ENCODE peak calls at places on chromosomes 13 and 19, in eight cellular contexts. One of them, this sample, is unnamed.

GRCh38 chr19:17125052-17125727 is 49.6 kb downstream of the MYO9B start:
- DNase-seq in HS-5: no peak
- DNase-seq in stimulated activated CD4-positive, alpha-beta T cell treated with anti-CD3 and anti-CD28 coated beads, TNF-alpha, amount 100 ng/mL, for 1 hour: no peak
- DNase-seq in foreskin fibroblast: no peak
- DNase-seq in NCI-H1092 treated with DMSO at 0.1 percent for 48 hours: no peak
- DNase-seq in neural progenitor cell: no peak
- DNase-seq in NCI-H774: no peak
- DNase-seq in CD8-positive, alpha-beta memory T cell: no peak
- DNase-seq in this sample: no peak

GRCh38 chr13:62910541-62910940 is 1494.9 kb upstream of the PCDH20 start:
- DNase-seq in HS-5: no peak
- DNase-seq in stimulated activated CD4-positive, alpha-beta T cell treated with anti-CD3 and anti-CD28 coated beads, TNF-alpha, amount 100 ng/mL, for 1 hour: no peak
- DNase-seq in foreskin fibroblast: no peak
- DNase-seq in NCI-H1092 treated with DMSO at 0.1 percent for 48 hours: peak; percentile 37
- DNase-seq in neural progenitor cell: no peak
- DNase-seq in NCI-H774: no peak
- DNase-seq in CD8-positive, alpha-beta memory T cell: no peak
- DNase-seq in this sample: no peak

GRCh38 chr19:343941-344624 is 513 bp downstream of the MIER2 start:
- DNase-seq in HS-5: no peak
- DNase-seq in stimulated activated CD4-positive, alpha-beta T cell treated with anti-CD3 and anti-CD28 coated beads, TNF-alpha, amount 100 ng/mL, for 1 hour: peak; percentile 28
- DNase-seq in foreskin fibroblast: no peak
- DNase-seq in NCI-H1092 treated with DMSO at 0.1 percent for 48 hours: peak; percentile 52
- DNase-seq in neural progenitor cell: peak; percentile 81
- DNase-seq in NCI-H774: peak; percentile 46
- DNase-seq in CD8-positive, alpha-beta memory T cell: peak; percentile 17
- DNase-seq in this sample: no peak

GRCh38 chr13:111289251-111289650 is 31.2 kb upstream of the TEX29 start:
- DNase-seq in HS-5: no peak
- DNase-seq in stimulated activated CD4-positive, alpha-beta T cell treated with anti-CD3 and anti-CD28 coated beads, TNF-alpha, amount 100 ng/mL, for 1 hour: no peak
- DNase-seq in foreskin fibroblast: no peak
- DNase-seq in NCI-H1092 treated with DMSO at 0.1 percent for 48 hours: no peak
- DNase-seq in neural progenitor cell: peak; percentile 32
- DNase-seq in NCI-H774: no peak
- DNase-seq in CD8-positive, alpha-beta memory T cell: no peak
- DNase-seq in this sample: no peak

GRCh38 chr19:36236304-36236945 is 21.5 kb downstream of the ZNF146 start:
- DNase-seq in HS-5: no peak
- DNase-seq in stimulated activated CD4-positive, alpha-beta T cell treated with anti-CD3 and anti-CD28 coated beads, TNF-alpha, amount 100 ng/mL, for 1 hour: no peak
- DNase-seq in foreskin fibroblast: no peak
- DNase-seq in NCI-H1092 treated with DMSO at 0.1 percent for 48 hours: no peak
- DNase-seq in neural progenitor cell: no peak
- DNase-seq in NCI-H774: no peak
- DNase-seq in CD8-positive, alpha-beta memory T cell: no peak
- DNase-seq in this sample: no peak

GRCh38 chr19:652467-653389 is 10.3 kb downstream of the RNF126 start:
- DNase-seq in HS-5: no peak
- DNase-seq in stimulated activated CD4-positive, alpha-beta T cell treated with anti-CD3 and anti-CD28 coated beads, TNF-alpha, amount 100 ng/mL, for 1 hour: no peak
- DNase-seq in foreskin fibroblast: no peak
- DNase-seq in NCI-H1092 treated with DMSO at 0.1 percent for 48 hours: no peak
- DNase-seq in neural progenitor cell: no peak
- DNase-seq in NCI-H774: no peak
- DNase-seq in CD8-positive, alpha-beta memory T cell: no peak
- DNase-seq in this sample: no peak

GRCh38 chr13:46778095-46778494 is 18.9 kb downstream of the ESD start:
- DNase-seq in HS-5: no peak
- DNase-seq in stimulated activated CD4-positive, alpha-beta T cell treated with anti-CD3 and anti-CD28 coated beads, TNF-alpha, amount 100 ng/mL, for 1 hour: no peak
- DNase-seq in foreskin fibroblast: no peak
- DNase-seq in NCI-H1092 treated with DMSO at 0.1 percent for 48 hours: no peak
- DNase-seq in neural progenitor cell: no peak
- DNase-seq in NCI-H774: no peak
- DNase-seq in CD8-positive, alpha-beta memory T cell: no peak
- DNase-seq in this sample: no peak

GRCh38 chr19:1615156-1615765 is 10.0 kb upstream of the UQCR11 start:
- DNase-seq in HS-5: no peak
- DNase-seq in stimulated activated CD4-positive, alpha-beta T cell treated with anti-CD3 and anti-CD28 coated beads, TNF-alpha, amount 100 ng/mL, for 1 hour: no peak
- DNase-seq in foreskin fibroblast: no peak
- DNase-seq in NCI-H1092 treated with DMSO at 0.1 percent for 48 hours: no peak
- DNase-seq in neural progenitor cell: no peak
- DNase-seq in NCI-H774: no peak
- DNase-seq in CD8-positive, alpha-beta memory T cell: no peak
- DNase-seq in this sample: no peak

GRCh38 chr13:88704600-88705275 is 1033.6 kb downstream of the SLITRK5 start:
- DNase-seq in HS-5: no peak
- DNase-seq in stimulated activated CD4-positive, alpha-beta T cell treated with anti-CD3 and anti-CD28 coated beads, TNF-alpha, amount 100 ng/mL, for 1 hour: no peak
- DNase-seq in foreskin fibroblast: no peak
- DNase-seq in NCI-H1092 treated with DMSO at 0.1 percent for 48 hours: no peak
- DNase-seq in neural progenitor cell: no peak
- DNase-seq in NCI-H774: no peak
- DNase-seq in CD8-positive, alpha-beta memory T cell: no peak
- DNase-seq in this sample: no peak

GRCh38 chr19:45496349-45496953 is 396 bp downstream of the RTN2 start:
- DNase-seq in HS-5: no peak
- DNase-seq in stimulated activated CD4-positive, alpha-beta T cell treated with anti-CD3 and anti-CD28 coated beads, TNF-alpha, amount 100 ng/mL, for 1 hour: no peak
- DNase-seq in foreskin fibroblast: no peak
- DNase-seq in NCI-H1092 treated with DMSO at 0.1 percent for 48 hours: no peak
- DNase-seq in neural progenitor cell: peak; percentile 90
- DNase-seq in NCI-H774: no peak
- DNase-seq in CD8-positive, alpha-beta memory T cell: no peak
- DNase-seq in this sample: peak; percentile 32